ENCODE peak calls at places on chromosome 5, in eight cellular contexts. M is neural progenitor cell, C is lower leg skin, I is mucosa of descending colon, L is foreskin fibroblast, E is thoracic aorta, T is fibroblast of mammary gland, G is uterus. Y is an unnamed sample.

GRCh38 chr5:53350991-53351770 is 129.2 kb upstream of the FST start:
- DNase-seq in M (no peak), C (no peak), I (no peak), L (no peak), E (no peak), T (no peak), G (no peak), Y (no peak)

GRCh38 chr5:120103498-120103897 is 360.6 kb upstream of the PRR16 start:
- DNase-seq in M (no peak), C (no peak), I (no peak), L (no peak), E (no peak), T (no peak), G (no peak), Y (no peak)

GRCh38 chr5:124537136-124537919 is 209.1 kb downstream of the ZNF608 start:
- DNase-seq in M (no peak), C (no peak), I (no peak), L (no peak), E (no peak), T (no peak), G (no peak), Y (no peak)

GRCh38 chr5:54571462-54571861 is 53.9 kb downstream of the SNX18 start:
- DNase-seq in M (no peak), C (no peak), I (no peak), L (no peak), E (no peak), T (no peak), G (no peak), Y (no peak)

GRCh38 chr5:98072921-98073320 is 700.5 kb upstream of the RGMB start:
- DNase-seq in M (no peak), C (no peak), I (no peak), L (no peak), E (no peak), T (no peak), G (no peak), Y (no peak)

GRCh38 chr5:133944263-133945230 is 23.9 kb downstream of the C5orf15 start:
- DNase-seq in M (peak), C (no peak), I (no peak), L (peak), E (no peak), T (peak), G (no peak), Y (peak)

GRCh38 chr5:538271-538771 is 14.1 kb upstream of the SLC9A3 start:
- DNase-seq in M (no peak), C (no peak), I (peak), L (no peak), E (no peak), T (no peak), G (no peak), Y (no peak)

GRCh38 chr5:140725799-140726471 is 25.7 kb downstream of the ZMAT2 start:
- DNase-seq in M (peak), C (no peak), I (peak), L (peak), E (no peak), T (peak), G (peak), Y (peak)

GRCh38 chr5:128144491-128144890 is 60.9 kb downstream of the SLC12A2 start:
- DNase-seq in M (no peak), C (no peak), I (no peak), L (no peak), E (no peak), T (peak), G (no peak), Y (no peak)

GRCh38 chr5:50666261-50667078 is at the start of gene PARP8:
- DNase-seq in M (peak), C (peak), I (peak), L (peak), E (no peak), T (peak), G (peak), Y (peak)

GRCh38 chr5:81852277-81853004 is 101.5 kb upstream of the SSBP2 start:
- DNase-seq in M (peak), C (peak), I (peak), L (peak), E (no peak), T (peak), G (peak), Y (no peak)

GRCh38 chr5:170603578-170604565 is 100.1 kb downstream of the KCNIP1 start:
- DNase-seq in M (peak), C (no peak), I (peak), L (no peak), E (no peak), T (peak), G (peak), Y (peak)

GRCh38 chr5:87581661-87582060 is 168.9 kb upstream of the CCNH start:
- DNase-seq in M (no peak), C (no peak), I (no peak), L (no peak), E (no peak), T (no peak), G (no peak), Y (no peak)

GRCh38 chr5:112473989-112474388 is 54.9 kb upstream of the EPB41L4A start:
- DNase-seq in M (no peak), C (no peak), I (no peak), L (no peak), E (no peak), T (no peak), G (no peak), Y (no peak)

GRCh38 chr5:105828855-105829254 is 1841.9 kb downstream of the EFNA5 start:
- DNase-seq in M (no peak), C (no peak), I (no peak), L (no peak), E (no peak), T (no peak), G (no peak), Y (no peak)

GRCh38 chr5:172010278-172010677 is 3.8 kb upstream of the FBXW11 start:
- DNase-seq in M (peak), C (no peak), I (no peak), L (no peak), E (no peak), T (peak), G (no peak), Y (no peak)

GRCh38 chr5:150209020-150209635 is 19.3 kb downstream of the SLC6A7 start:
- DNase-seq in M (peak), C (no peak), I (peak), L (no peak), E (no peak), T (peak), G (no peak), Y (no peak)

GRCh38 chr5:159337291-159337974 is 7.1 kb upstream of the IL12B start:
- DNase-seq in M (no peak), C (no peak), I (no peak), L (peak), E (no peak), T (peak), G (no peak), Y (no peak)

GRCh38 chr5:34586117-34586885 is 69.8 kb upstream of the RAI14 start:
- DNase-seq in M (no peak), C (no peak), I (no peak), L (peak), E (no peak), T (peak), G (no peak), Y (no peak)

GRCh38 chr5:175867587-175868347 is 3.6 kb upstream of the CPLX2 start:
- DNase-seq in M (peak), C (no peak), I (peak), L (no peak), E (no peak), T (no peak), G (no peak), Y (no peak)

GRCh38 chr5:61673007-61673735 is 341.1 kb downstream of the ZSWIM6 start:
- DNase-seq in M (peak), C (no peak), I (peak), L (peak), E (no peak), T (peak), G (no peak), Y (no peak)

GRCh38 chr5:83173826-83174225 is 96.5 kb downstream of the XRCC4 start:
- DNase-seq in M (no peak), C (no peak), I (no peak), L (no peak), E (no peak), T (no peak), G (no peak), Y (no peak)

GRCh38 chr5:105639068-105639467 is 2031.7 kb downstream of the EFNA5 start:
- DNase-seq in M (peak), C (no peak), I (no peak), L (no peak), E (no peak), T (no peak), G (no peak), Y (no peak)

GRCh38 chr5:138725153-138725884 is 27.9 kb upstream of the CTNNA1 start:
- DNase-seq in M (peak), C (peak), I (no peak), L (peak), E (peak), T (peak), G (peak), Y (peak)

GRCh38 chr5:68046445-68046844 is 169.1 kb upstream of the PIK3R1 start:
- DNase-seq in M (no peak), C (no peak), I (no peak), L (peak), E (no peak), T (peak), G (no peak), Y (no peak)

GRCh38 chr5:50965621-50966362 is 299.4 kb downstream of the PARP8 start:
- DNase-seq in M (peak), C (no peak), I (no peak), L (no peak), E (no peak), T (no peak), G (no peak), Y (no peak)

GRCh38 chr5:66361070-66361469 is 217.0 kb downstream of the SREK1 start:
- DNase-seq in M (no peak), C (no peak), I (no peak), L (no peak), E (no peak), T (peak), G (no peak), Y (no peak)

GRCh38 chr5:14189680-14190079 is 46.5 kb downstream of the TRIO start:
- DNase-seq in M (no peak), C (no peak), I (no peak), L (no peak), E (no peak), T (no peak), G (no peak), Y (no peak)

GRCh38 chr5:55534436-55535198 is at the start of gene PLPP1:
- DNase-seq in M (peak), C (peak), I (peak), L (peak), E (peak), T (peak), G (peak), Y (peak)

GRCh38 chr5:172059661-172060100 is 53.2 kb upstream of the FBXW11 start:
- DNase-seq in M (peak), C (peak), I (no peak), L (no peak), E (no peak), T (peak), G (no peak), Y (no peak)

GRCh38 chr5:108615216-108615615 is 132.5 kb upstream of the FER start:
- DNase-seq in M (no peak), C (no peak), I (no peak), L (peak), E (no peak), T (peak), G (no peak), Y (no peak)

DNA sequence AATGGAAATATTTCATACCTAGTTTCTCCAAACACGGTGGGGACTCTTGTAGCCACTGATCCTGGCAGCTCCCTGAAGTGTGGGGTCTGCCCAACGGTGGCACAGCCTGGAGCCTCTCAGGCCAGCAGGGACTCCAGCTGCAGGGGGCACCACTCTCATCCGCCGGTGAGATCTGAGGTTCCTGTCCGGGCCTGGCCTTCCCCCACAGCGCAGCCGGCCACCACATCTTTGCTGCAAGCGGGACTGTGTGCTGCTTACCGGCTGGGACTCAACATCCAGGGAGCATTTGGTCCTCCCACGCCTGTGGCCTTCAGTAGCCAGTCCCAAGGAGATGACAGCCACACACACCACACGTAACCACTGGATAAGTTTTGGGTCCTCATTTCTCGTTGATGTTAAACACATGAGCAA is 7.7 kb upstream of the NKX2-5 start:
- DNase-seq in M (peak), C (no peak), I (no peak), L (no peak), E (no peak), T (no peak), G (no peak), Y (no peak)
- TF ChIP-seq CTCF in M (no peak), C (no peak), I (no peak), L (no peak), E (no peak), T (no peak), G (no peak), Y (no peak)

GRCh38 chr5:132476853-132477729 is 13.5 kb downstream of the IRF1 start:
- DNase-seq in M (no peak), C (no peak), I (peak), L (no peak), E (no peak), T (no peak), G (no peak), Y (no peak)
- TF ChIP-seq CTCF in M (no peak), C (no peak), I (no peak), L (no peak), E (no peak), T (no peak), G (no peak), Y (no peak)

GRCh38 chr5:18354828-18355227 is 720.6 kb downstream of the TAF11L14 start:
- DNase-seq in M (no peak), C (no peak), I (no peak), L (no peak), E (no peak), T (no peak), G (no peak), Y (no peak)
- TF ChIP-seq CTCF in M (no peak), C (no peak), I (no peak), L (no peak), E (no peak), T (no peak), G (no peak), Y (no peak)

GRCh38 chr5:33297760-33298216 is 143.0 kb upstream of the TARS1 start:
- DNase-seq in M (no peak), C (no peak), I (no peak), L (no peak), E (no peak), T (no peak), G (no peak), Y (no peak)
- TF ChIP-seq CTCF in M (peak), C (no peak), I (no peak), L (no peak), E (no peak), T (no peak), G (no peak), Y (no peak)